ENCODE peak calls at places on chromosomes 2 and 18, in four cellular contexts. Y is IMR-90, P is Peyer's patch, U is right lobe of liver. J is an unnamed sample. For H3K4me1, the result is how much of the 10 kb centered on the place peaks cover.

GRCh38 chr18:53567935-53568574 is 656.4 kb downstream of the MBD2 start:
- DNase-seq in Y (peak), P (no peak), U (no peak), J (no peak)

GRCh38 chr18:68574311-68574710 is 140.6 kb downstream of the TMX3 start:
- DNase-seq in Y (no peak), P (no peak), U (no peak), J (no peak)

GRCh38 chr2:139142252-139142651 is 362.1 kb upstream of the NXPH2 start:
- DNase-seq in Y (peak), P (no peak), U (no peak), J (no peak)

GRCh38 chr18:65326831-65327230 is 424.0 kb upstream of the CDH7 start:
- DNase-seq in Y (no peak), P (no peak), U (no peak), J (no peak)

GRCh38 chr2:26562811-26563645 is 78.1 kb downstream of the CIB4 start:
- DNase-seq in Y (no peak), P (peak), U (no peak), J (no peak)

GRCh38 chr2:180848393-180848792 is 132.0 kb upstream of the UBE2E3 start:
- DNase-seq in Y (no peak), P (no peak), U (no peak), J (no peak)

GRCh38 chr18:48765053-48765452 is 185.7 kb downstream of the SMAD7 start:
- DNase-seq in Y (no peak), P (no peak), U (peak), J (no peak)

GRCh38 chr2:241017228-241017940 is 19.0 kb downstream of the SNED1 start:
- DNase-seq in Y (no peak), P (no peak), U (peak), J (no peak)

GRCh38 chr2:168525020-168525419 is 68.9 kb downstream of the CERS6 start:
- DNase-seq in Y (no peak), P (no peak), U (no peak), J (no peak)

GRCh38 chr18:41771971-41772370 is 183.1 kb upstream of the PIK3C3 start:
- DNase-seq in Y (peak), P (no peak), U (no peak), J (no peak)

GRCh38 chr2:226362991-226363390 is 436.6 kb downstream of the IRS1 start:
- DNase-seq in Y (peak), P (no peak), U (no peak), J (no peak)

GRCh38 chr2:210003394-210003793 is 956 bp downstream of the RPE start:
- DNase-seq in Y (no peak), P (no peak), U (no peak), J (no peak)

GRCh38 chr18:80035997-80036396 is 1.8 kb downstream of the RBFA start:
- DNase-seq in Y (no peak), P (no peak), U (no peak), J (no peak)

GRCh38 chr18:73683618-73684238 is 463.9 kb downstream of the FBXO15 start:
- DNase-seq in Y (peak), P (no peak), U (no peak), J (no peak)

GRCh38 chr2:9675369-9676351 is 44.9 kb upstream of the YWHAQ start:
- DNase-seq in Y (peak), P (no peak), U (no peak), J (no peak)

GRCh38 chr2:5995832-5996231 is 303.6 kb downstream of the SOX11 start:
- DNase-seq in Y (peak), P (no peak), U (no peak), J (no peak)

GRCh38 chr2:110149330-110150220 is 34.0 kb upstream of the MALL start:
- DNase-seq in Y (peak), P (no peak), U (no peak), J (no peak)

GRCh38 chr18:79597176-79598045 is 82.2 kb upstream of the CTDP1 start:
- DNase-seq in Y (no peak), P (peak), U (peak), J (no peak)

GRCh38 chr2:15941483-15941853 is 1.1 kb downstream of the MYCN start:
- DNase-seq in Y (no peak), P (no peak), U (no peak), J (no peak)

GRCh38 chr2:46803911-46804670 is 111.5 kb downstream of the MCFD2 start:
- DNase-seq in Y (peak), P (no peak), U (no peak), J (no peak)

GRCh38 chr18:61851940-61852451 is 40.8 kb downstream of the RNF152 start:
- DNase-seq in Y (peak), P (no peak), U (no peak), J (no peak)

GRCh38 chr2:179031731-179032408 is 18.1 kb downstream of the CCDC141 start:
- DNase-seq in Y (peak), P (no peak), U (no peak), J (no peak)

GRCh38 chr18:35088931-35089330 is 47.7 kb downstream of the MAPRE2 start:
- DNase-seq in Y (peak), P (no peak), U (no peak), J (no peak)

GRCh38 chr2:207227062-207227748 is 61.5 kb upstream of the KLF7 start:
- DNase-seq in Y (peak), P (no peak), U (no peak), J (no peak)

GRCh38 chr2:88187927-88188326 is 17.8 kb downstream of the THNSL2 start:
- DNase-seq in Y (no peak), P (no peak), U (no peak), J (no peak)

GRCh38 chr2:11762031-11762430 is 15.6 kb downstream of the LPIN1 start:
- DNase-seq in Y (no peak), P (no peak), U (no peak), J (no peak)

DNA sequence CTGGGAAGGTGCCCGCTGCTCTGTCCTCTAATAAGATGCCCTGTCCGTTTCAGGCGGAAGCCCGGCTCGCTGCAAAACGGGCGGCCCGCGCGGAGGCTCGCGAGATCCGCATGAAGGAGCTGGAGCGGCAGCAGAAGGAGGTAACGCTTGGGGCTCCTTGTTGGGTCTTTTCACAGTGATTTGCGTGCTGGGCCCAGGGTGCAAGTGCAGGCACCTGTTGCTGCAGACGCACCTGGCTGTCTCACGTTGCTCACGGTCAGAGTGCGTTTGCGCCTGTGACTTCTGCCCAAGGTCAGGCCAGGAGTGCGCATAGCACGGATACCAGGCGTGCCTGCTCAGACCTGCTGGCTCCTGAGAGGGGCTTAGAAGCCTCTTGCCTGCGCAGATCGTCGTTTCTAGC is 81.1 kb downstream of the LRRFIP1 start:
- DNase-seq in Y (no peak), P (no peak), U (no peak), J (no peak)
- H3K4me1 ChIP-seq in Y (under half), P (under half), U (under half), J (under half)

GRCh38 chr18:57709335-57709734 is 87.7 kb upstream of the NARS1 start:
- DNase-seq in Y (no peak), P (no peak), U (no peak), J (no peak)

GRCh38 chr18:57710226-57710625 is 88.6 kb upstream of the NARS1 start:
- DNase-seq in Y (no peak), P (no peak), U (no peak), J (no peak)

GRCh38 chr18:57705861-57706590 is 84.4 kb upstream of the NARS1 start:
- DNase-seq in Y (no peak), P (no peak), U (no peak), J (no peak)

GRCh38 chr18:57705011-57705410 is 83.4 kb upstream of the NARS1 start:
- DNase-seq in Y (no peak), P (no peak), U (no peak), J (no peak)

GRCh38 chr18:57708288-57708687 is 86.7 kb upstream of the NARS1 start:
- DNase-seq in Y (no peak), P (no peak), U (no peak), J (no peak)
- TF ChIP-seq POLR2A in Y (no peak), P (no peak), U (no peak), J (no peak)

DNA sequence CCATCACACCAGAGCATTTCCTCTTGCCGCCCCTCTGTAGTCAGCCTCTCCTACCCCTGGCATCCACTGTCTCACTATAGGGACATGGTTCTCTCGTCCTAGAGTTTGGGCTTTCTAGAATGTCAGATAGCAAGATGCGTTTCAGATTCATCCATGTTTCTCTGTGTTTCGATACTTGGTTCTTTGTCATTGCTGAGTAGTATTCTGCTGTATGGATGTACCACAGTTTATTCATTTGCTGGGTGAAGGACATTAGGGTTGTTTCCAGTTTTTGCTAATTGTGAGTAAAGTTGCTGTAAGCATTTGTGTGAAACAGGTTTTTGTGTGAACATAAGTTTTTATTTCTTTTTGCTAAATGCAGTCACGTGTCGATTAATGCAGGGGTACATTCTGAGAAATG is 3.8 kb downstream of the ZNF532 start:
- DNase-seq in Y (no peak), P (no peak), U (no peak), J (no peak)
- H3K4me1 ChIP-seq in Y (under half), P (under half), U (under half), J (under half)

GRCh38 chr18:12703096-12703567 is 290 bp downstream of the PSMG2 start:
- DNase-seq in Y (no peak), P (no peak), U (no peak), J (no peak)
- TF ChIP-seq POLR2A in Y (no peak), P (no peak), U (no peak), J (no peak)

DNA sequence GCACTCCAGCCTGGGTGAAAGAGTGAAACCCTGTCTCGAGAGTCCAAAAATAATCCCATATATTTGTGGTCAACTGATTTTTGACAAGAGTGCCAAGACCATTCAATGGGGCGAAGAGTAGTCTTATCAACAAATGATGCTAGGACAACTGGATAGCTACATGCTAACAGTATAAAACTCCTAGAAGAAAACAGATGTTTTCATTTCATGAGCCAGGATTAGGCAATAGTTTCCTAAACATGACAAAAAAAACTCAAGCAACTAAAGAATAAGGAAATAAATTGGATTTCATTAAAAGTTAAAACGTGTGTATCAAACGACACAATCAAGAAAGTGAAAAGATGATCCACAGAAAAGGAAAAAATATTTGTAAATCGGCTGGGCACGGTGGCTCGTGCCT is 6.3 kb downstream of the LIMS2 start:
- DNase-seq in Y (no peak), P (no peak), U (no peak), J (no peak)
- H3K4me1 ChIP-seq in Y (under half), P (under half), U (under half), J (under half)